ENCODE peak calls at places on chromosomes 4 and X, in seven cellular contexts. One of them, this sample, is unnamed.

GRCh38 chr4:36269116-36269515 is 12.3 kb upstream of the DTHD1 start:
- DNase-seq in MCF 10A: no peak
- DNase-seq in GM03348: no peak
- DNase-seq in chondrocyte: no peak
- DNase-seq in nucleus accumbens: no peak
- DNase-seq in neural crest cell: no peak
- DNase-seq in KBM-7: no peak
- DNase-seq in this sample: no peak

GRCh38 chr4:97531351-97531750 is 611.9 kb downstream of the STPG2 start:
- DNase-seq in GM03348: no peak
- DNase-seq in nucleus accumbens: no peak
- DNase-seq in neural crest cell: no peak
- DNase-seq in MCF 10A: no peak
- DNase-seq in chondrocyte: no peak
- DNase-seq in KBM-7: no peak
- DNase-seq in this sample: no peak

GRCh38 chrX:34404386-34405070 is 252.6 kb downstream of the TMEM47 start:
- DNase-seq in nucleus accumbens: no peak
- DNase-seq in KBM-7: no peak
- DNase-seq in chondrocyte: no peak
- DNase-seq in neural crest cell: no peak
- DNase-seq in GM03348: no peak
- DNase-seq in MCF 10A: no peak
- DNase-seq in this sample: no peak

GRCh38 chrX:96183843-96184242 is 500.8 kb upstream of the DIAPH2 start:
- DNase-seq in chondrocyte: no peak
- DNase-seq in GM03348: peak
- DNase-seq in neural crest cell: no peak
- DNase-seq in nucleus accumbens: no peak
- DNase-seq in MCF 10A: peak
- DNase-seq in KBM-7: peak
- DNase-seq in this sample: no peak

GRCh38 chrX:36844857-36845256 is 163.3 kb upstream of the FAM47C start:
- DNase-seq in MCF 10A: no peak
- DNase-seq in KBM-7: no peak
- DNase-seq in nucleus accumbens: no peak
- DNase-seq in chondrocyte: no peak
- DNase-seq in neural crest cell: no peak
- DNase-seq in GM03348: no peak
- DNase-seq in this sample: no peak

GRCh38 chr4:41285202-41285876 is 28.6 kb downstream of the UCHL1 start:
- DNase-seq in MCF 10A: no peak
- DNase-seq in neural crest cell: no peak
- DNase-seq in GM03348: no peak
- DNase-seq in chondrocyte: no peak
- DNase-seq in KBM-7: no peak
- DNase-seq in nucleus accumbens: no peak
- DNase-seq in this sample: no peak

GRCh38 chr4:71807469-71807868 is 23.6 kb upstream of the GC start:
- DNase-seq in MCF 10A: no peak
- DNase-seq in neural crest cell: no peak
- DNase-seq in KBM-7: no peak
- DNase-seq in nucleus accumbens: no peak
- DNase-seq in chondrocyte: no peak
- DNase-seq in GM03348: no peak
- DNase-seq in this sample: no peak

GRCh38 chrX:107970073-107970472 is 12.1 kb downstream of the TEX13B start:
- DNase-seq in KBM-7: no peak
- DNase-seq in GM03348: no peak
- DNase-seq in nucleus accumbens: no peak
- DNase-seq in MCF 10A: no peak
- DNase-seq in chondrocyte: no peak
- DNase-seq in neural crest cell: no peak
- DNase-seq in this sample: no peak

GRCh38 chrX:11100281-11101035 is 10.7 kb upstream of the HCCS start:
- DNase-seq in MCF 10A: peak
- DNase-seq in nucleus accumbens: no peak
- DNase-seq in neural crest cell: peak
- DNase-seq in KBM-7: peak
- DNase-seq in GM03348: peak
- DNase-seq in chondrocyte: no peak
- DNase-seq in this sample: no peak

GRCh38 chr4:169377367-169377766 is 106.6 kb upstream of the SH3RF1 start:
- DNase-seq in chondrocyte: no peak
- DNase-seq in MCF 10A: no peak
- DNase-seq in nucleus accumbens: no peak
- DNase-seq in GM03348: no peak
- DNase-seq in neural crest cell: no peak
- DNase-seq in KBM-7: no peak
- DNase-seq in this sample: no peak

GRCh38 chr4:44916406-44916805 is 190.1 kb upstream of the GNPDA2 start:
- DNase-seq in MCF 10A: peak
- DNase-seq in KBM-7: no peak
- DNase-seq in GM03348: peak
- DNase-seq in neural crest cell: no peak
- DNase-seq in chondrocyte: no peak
- DNase-seq in nucleus accumbens: no peak
- DNase-seq in this sample: no peak

GRCh38 chr4:653080-653821 is 20.8 kb downstream of the ATP5ME start:
- DNase-seq in nucleus accumbens: no peak
- DNase-seq in GM03348: no peak
- DNase-seq in KBM-7: no peak
- DNase-seq in MCF 10A: no peak
- DNase-seq in neural crest cell: no peak
- DNase-seq in chondrocyte: peak
- DNase-seq in this sample: no peak

GRCh38 chrX:17559728-17560379 is 177.4 kb upstream of the SCML1 start:
- DNase-seq in chondrocyte: no peak
- DNase-seq in GM03348: peak
- DNase-seq in neural crest cell: no peak
- DNase-seq in nucleus accumbens: no peak
- DNase-seq in KBM-7: peak
- DNase-seq in MCF 10A: peak
- DNase-seq in this sample: no peak

GRCh38 chr4:127545271-127545670 is 87.5 kb upstream of the INTU start:
- DNase-seq in nucleus accumbens: no peak
- DNase-seq in MCF 10A: no peak
- DNase-seq in neural crest cell: no peak
- DNase-seq in GM03348: no peak
- DNase-seq in KBM-7: no peak
- DNase-seq in chondrocyte: no peak
- DNase-seq in this sample: no peak

GRCh38 chr4:132502096-132502552 is 647.0 kb upstream of the PCDH10 start:
- DNase-seq in neural crest cell: no peak
- DNase-seq in GM03348: no peak
- DNase-seq in chondrocyte: no peak
- DNase-seq in MCF 10A: peak
- DNase-seq in KBM-7: no peak
- DNase-seq in nucleus accumbens: no peak
- DNase-seq in this sample: no peak

GRCh38 chrX:96713303-96713702 is 28.7 kb downstream of the DIAPH2 start:
- DNase-seq in chondrocyte: no peak
- DNase-seq in neural crest cell: no peak
- DNase-seq in KBM-7: no peak
- DNase-seq in nucleus accumbens: no peak
- DNase-seq in GM03348: no peak
- DNase-seq in MCF 10A: no peak
- DNase-seq in this sample: no peak

GRCh38 chr4:101288365-101289145 is 58.8 kb downstream of the PPP3CA start:
- DNase-seq in KBM-7: peak
- DNase-seq in MCF 10A: no peak
- DNase-seq in chondrocyte: no peak
- DNase-seq in GM03348: no peak
- DNase-seq in neural crest cell: no peak
- DNase-seq in nucleus accumbens: no peak
- DNase-seq in this sample: no peak

GRCh38 chr4:169583563-169583962 is 28.8 kb downstream of the NEK1 start:
- DNase-seq in MCF 10A: no peak
- DNase-seq in GM03348: peak
- DNase-seq in neural crest cell: no peak
- DNase-seq in KBM-7: no peak
- DNase-seq in nucleus accumbens: no peak
- DNase-seq in chondrocyte: no peak
- DNase-seq in this sample: no peak

GRCh38 chr4:41940834-41941233 is 5.6 kb downstream of the TMEM33 start:
- DNase-seq in nucleus accumbens: no peak
- DNase-seq in KBM-7: no peak
- DNase-seq in MCF 10A: no peak
- DNase-seq in GM03348: no peak
- DNase-seq in chondrocyte: no peak
- DNase-seq in neural crest cell: no peak
- DNase-seq in this sample: no peak

GRCh38 chr4:78242071-78242470 is 184.9 kb downstream of the FRAS1 start:
- DNase-seq in MCF 10A: no peak
- DNase-seq in neural crest cell: no peak
- DNase-seq in KBM-7: no peak
- DNase-seq in nucleus accumbens: no peak
- DNase-seq in GM03348: peak
- DNase-seq in chondrocyte: no peak
- DNase-seq in this sample: no peak

GRCh38 chr4:90503677-90504076 is 376.5 kb downstream of the CCSER1 start:
- DNase-seq in chondrocyte: no peak
- DNase-seq in MCF 10A: peak
- DNase-seq in KBM-7: peak
- DNase-seq in neural crest cell: no peak
- DNase-seq in nucleus accumbens: no peak
- DNase-seq in GM03348: no peak
- DNase-seq in this sample: no peak

GRCh38 chr4:56531823-56532222 is 26.2 kb downstream of the ARL9 start:
- DNase-seq in nucleus accumbens: no peak
- DNase-seq in neural crest cell: no peak
- DNase-seq in chondrocyte: no peak
- DNase-seq in KBM-7: no peak
- DNase-seq in GM03348: no peak
- DNase-seq in MCF 10A: no peak
- DNase-seq in this sample: no peak

GRCh38 chr4:89160806-89161205 is 49.5 kb downstream of the TIGD2 start:
- DNase-seq in neural crest cell: no peak
- DNase-seq in KBM-7: no peak
- DNase-seq in nucleus accumbens: no peak
- DNase-seq in chondrocyte: no peak
- DNase-seq in MCF 10A: no peak
- DNase-seq in GM03348: no peak
- DNase-seq in this sample: no peak

GRCh38 chrX:1792636-1793035 is 177.8 kb downstream of the ASMT start:
- DNase-seq in KBM-7: no peak
- DNase-seq in MCF 10A: no peak
- DNase-seq in GM03348: no peak
- DNase-seq in neural crest cell: no peak
- DNase-seq in chondrocyte: no peak
- DNase-seq in nucleus accumbens: no peak
- DNase-seq in this sample: no peak

GRCh38 chr4:33722254-33722653 is 2522.1 kb downstream of the ARAP2 start:
- DNase-seq in neural crest cell: no peak
- DNase-seq in nucleus accumbens: no peak
- DNase-seq in chondrocyte: no peak
- DNase-seq in KBM-7: no peak
- DNase-seq in GM03348: peak
- DNase-seq in MCF 10A: no peak
- DNase-seq in this sample: no peak

GRCh38 chrX:48790477-48790876 is 4.1 kb downstream of the GATA1 start:
- DNase-seq in KBM-7: no peak
- DNase-seq in neural crest cell: no peak
- DNase-seq in GM03348: no peak
- DNase-seq in chondrocyte: no peak
- DNase-seq in MCF 10A: no peak
- DNase-seq in nucleus accumbens: no peak
- DNase-seq in this sample: no peak